ENCODE peak calls at places on chromosomes 7 and 10, in eight cellular contexts. E is AG10803, K is EL, L is body of pancreas, C is endothelial cell of umbilical vein, A is activated T-cell treated with anti-CD3 and anti-CD28 coated beads for 1 hour, H is posterior vena cava, D is fibroblast of lung. I is an unnamed sample.

GRCh38 chr7:122433765-122434164 is 129.2 kb upstream of the FEZF1 start:
- DNase-seq in E (no peak), K (no peak), L (no peak), C (no peak), A (no peak), H (no peak), D (no peak), I (no peak)

GRCh38 chr10:119393845-119394244 is 148.7 kb downstream of the RGS10 start:
- DNase-seq in E (no peak), K (no peak), L (no peak), C (no peak), A (no peak), H (no peak), D (no peak), I (no peak)

GRCh38 chr7:27185013-27185707 is at the start of gene HOXA11:
- DNase-seq in E (peak), K (peak), L (no peak), C (peak), A (no peak), H (peak), D (peak), I (peak)

GRCh38 chr7:70306173-70306572 is 707.9 kb downstream of the AUTS2 start:
- DNase-seq in E (no peak), K (no peak), L (no peak), C (no peak), A (no peak), H (no peak), D (no peak), I (no peak)

GRCh38 chr10:3775671-3776551 is 9.1 kb downstream of the KLF6 start:
- DNase-seq in E (peak), K (peak), L (peak), C (peak), A (no peak), H (peak), D (peak), I (no peak)

GRCh38 chr10:78248651-78249464 is 215.2 kb downstream of the RPS24 start:
- DNase-seq in E (peak), K (peak), L (peak), C (no peak), A (no peak), H (no peak), D (peak), I (no peak)

GRCh38 chr10:11017575-11018425 is at the start of gene CELF2:
- DNase-seq in E (no peak), K (peak), L (peak), C (peak), A (peak), H (peak), D (no peak), I (peak)

GRCh38 chr7:151429232-151429554 is 10.7 kb downstream of the CRYGN start:
- DNase-seq in E (no peak), K (no peak), L (no peak), C (no peak), A (no peak), H (peak), D (no peak), I (no peak)

GRCh38 chr7:25949672-25950487 is 202.1 kb upstream of the NFE2L3 start:
- DNase-seq in E (no peak), K (no peak), L (peak), C (no peak), A (no peak), H (no peak), D (no peak), I (no peak)

GRCh38 chr7:15737586-15737985 is 51.1 kb upstream of the MEOX2 start:
- DNase-seq in E (no peak), K (no peak), L (no peak), C (peak), A (no peak), H (no peak), D (no peak), I (no peak)

GRCh38 chr10:4431114-4431862 is 394.7 kb upstream of the AKR1E2 start:
- DNase-seq in E (peak), K (peak), L (no peak), C (no peak), A (no peak), H (no peak), D (peak), I (no peak)

GRCh38 chr7:117873056-117873932 is at the start of gene CTTNBP2:
- DNase-seq in E (peak), K (peak), L (peak), C (peak), A (no peak), H (peak), D (peak), I (no peak)

GRCh38 chr7:104524836-104525235 is 196.4 kb downstream of the LHFPL3 start:
- DNase-seq in E (no peak), K (no peak), L (no peak), C (no peak), A (no peak), H (no peak), D (no peak), I (no peak)

GRCh38 chr10:63711866-63712716 is 190.9 kb downstream of the REEP3 start:
- DNase-seq in E (peak), K (peak), L (peak), C (peak), A (no peak), H (peak), D (peak), I (peak)

GRCh38 chr10:18312385-18313145 is 172.3 kb downstream of the CACNB2 start:
- DNase-seq in E (peak), K (peak), L (no peak), C (no peak), A (no peak), H (no peak), D (peak), I (no peak)

GRCh38 chr10:132096223-132096622 is 30.5 kb downstream of the JAKMIP3 start:
- DNase-seq in E (peak), K (peak), L (no peak), C (no peak), A (no peak), H (peak), D (no peak), I (peak)

I was measured in mesenteric fat pad.